ENCODE peak calls at places on chromosomes 6 and 20, in six cellular contexts. S is A549; U is RWPE1; D is WTC11; P is activated B cell treated with CpG ODN at 0.5 μM for 24 hours; F is CD8-positive, alpha-beta T cell. T is an unnamed sample.

GRCh38 chr20:36932476-36933426 is 18.8 kb downstream of the SAMHD1 start:
- DNase-seq in P (no peak), U (no peak), F (no peak), D (no peak), S (no peak), T (no peak)

GRCh38 chr6:90790058-90790457 is 203.2 kb upstream of the MAP3K7 start:
- DNase-seq in D (no peak), F (no peak), S (no peak), P (no peak), U (no peak), T (no peak)

GRCh38 chr20:11646359-11646758 is 271.3 kb upstream of the BTBD3 start:
- DNase-seq in S (peak; percentile 9), U (no peak), P (no peak), D (peak; percentile 15), F (no peak), T (no peak)

GRCh38 chr6:24283043-24283985 is 74.5 kb downstream of the DCDC2 start:
- DNase-seq in U (peak; percentile 79), F (no peak), D (peak; percentile 74), P (no peak), S (peak; percentile 90), T (no peak)

GRCh38 chr6:73451166-73452106 is 661 bp downstream of the CGAS start:
- DNase-seq in D (peak; percentile 59), F (peak; percentile 54), P (peak; percentile 54), U (peak; percentile 51), S (peak; percentile 58), T (peak; percentile 81)

GRCh38 chr6:53770690-53771320 is 24.0 kb upstream of the LRRC1 start:
- DNase-seq in S (no peak), U (peak; percentile 33), P (no peak), D (no peak), F (no peak), T (no peak)

GRCh38 chr6:53746442-53747103 is 48.2 kb upstream of the LRRC1 start:
- DNase-seq in S (no peak), D (no peak), F (no peak), P (no peak), U (peak; percentile 75), T (no peak)

GRCh38 chr6:13404115-13404891 is 76.0 kb upstream of the TBC1D7 start:
- DNase-seq in P (no peak), F (no peak), U (no peak), S (no peak), D (no peak), T (peak; percentile 59)

GRCh38 chr6:30614843-30615218 is 2.2 kb downstream of the PPP1R10 start:
- DNase-seq in P (peak; percentile 43), F (peak; percentile 93), S (peak; percentile 95), U (peak; percentile 86), D (peak; percentile 76), T (peak; percentile 90)

GRCh38 chr6:131400054-131400781 is 172.8 kb upstream of the ARG1 start:
- DNase-seq in U (peak; percentile 45), P (no peak), F (no peak), S (peak; percentile 63), D (no peak), T (no peak)

GRCh38 chr6:16320533-16321340 is 82.3 kb downstream of the GMPR start:
- DNase-seq in U (no peak), S (no peak), F (no peak), D (no peak), P (no peak), T (no peak)

GRCh38 chr20:57666106-57666833 is 43.5 kb downstream of the PMEPA1 start:
- DNase-seq in U (no peak), P (no peak), F (no peak), D (no peak), S (no peak), T (no peak)

GRCh38 chr6:146361367-146361924 is 182.2 kb upstream of the RAB32 start:
- DNase-seq in P (no peak), D (no peak), U (no peak), S (no peak), F (no peak), T (no peak)

GRCh38 chr6:81366970-81367369 is 385.5 kb downstream of the TENT5A start:
- DNase-seq in D (no peak), S (no peak), P (no peak), F (no peak), U (no peak), T (no peak)

GRCh38 chr6:109002100-109002697 is 92.4 kb downstream of the SESN1 start:
- DNase-seq in P (no peak), S (no peak), D (no peak), F (no peak), U (no peak), T (no peak)

GRCh38 chr6:160215232-160215631 is 43.4 kb downstream of the SLC22A2 start:
- DNase-seq in U (no peak), F (no peak), S (no peak), D (no peak), P (no peak), T (no peak)

GRCh38 chr6:26568601-26569432 is 27.9 kb upstream of the ABT1 start:
- DNase-seq in P (peak; percentile 98), F (peak; percentile 95), D (peak; percentile 98), U (peak; percentile 74), S (peak; percentile 93), T (peak; percentile 96)

GRCh38 chr6:63458480-63459115 is 113.7 kb upstream of the LOC128125822 start:
- DNase-seq in D (no peak), F (no peak), S (peak; percentile 83), P (no peak), U (no peak), T (no peak)

GRCh38 chr6:104459543-104459942 is 400.2 kb downstream of the HACE1 start:
- DNase-seq in S (no peak), F (no peak), U (no peak), D (no peak), P (no peak), T (no peak)

GRCh38 chr6:81834141-81834621 is 81.7 kb upstream of the TENT5A start:
- DNase-seq in U (no peak), F (no peak), S (peak; percentile 34), P (no peak), D (no peak), T (peak; percentile 83)

GRCh38 chr6:142155895-142156757 is 9.1 kb downstream of the VTA1 start:
- DNase-seq in F (no peak), U (peak; percentile 25), P (no peak), D (no peak), S (peak; percentile 26), T (no peak)

GRCh38 chr6:1840491-1841121 is 230.9 kb downstream of the FOXC1 start:
- DNase-seq in S (no peak), U (no peak), F (no peak), P (no peak), D (no peak), T (no peak)

GRCh38 chr6:81401970-81402690 is 350.4 kb downstream of the TENT5A start:
- DNase-seq in S (no peak), U (no peak), D (no peak), P (no peak), F (no peak), T (no peak)

GRCh38 chr6:14885471-14885987 is 360.3 kb upstream of the JARID2 start:
- DNase-seq in S (no peak), U (no peak), P (no peak), D (no peak), F (no peak), T (no peak)

GRCh38 chr6:95948324-95948723 is 67.5 kb upstream of the FUT9 start:
- DNase-seq in D (no peak), F (no peak), S (no peak), P (no peak), U (no peak), T (no peak)

GRCh38 chr6:118284736-118285360 is 263.2 kb upstream of the PLN start:
- DNase-seq in P (no peak), U (no peak), S (no peak), D (no peak), F (no peak), T (no peak)
- TF ChIP-seq CTCF in P (no peak), U (no peak), S (peak; percentile 35), D (no peak), F (no peak), T (no peak)

GRCh38 chr6:21085206-21085605 is 508.3 kb upstream of the SOX4 start:
- DNase-seq in P (no peak), F (no peak), S (no peak), D (no peak), U (no peak), T (no peak)

GRCh38 chr6:21079468-21080048 is 514.0 kb upstream of the SOX4 start:
- DNase-seq in F (no peak), D (no peak), S (no peak), P (no peak), U (no peak), T (no peak)

GRCh38 chr6:21083708-21084107 is 509.8 kb upstream of the SOX4 start:
- DNase-seq in U (no peak), F (no peak), P (no peak), D (no peak), S (no peak), T (no peak)

GRCh38 chr6:21080221-21080620 is 513.3 kb upstream of the SOX4 start:
- DNase-seq in U (no peak), F (no peak), S (no peak), P (no peak), D (no peak), T (no peak)

DNA sequence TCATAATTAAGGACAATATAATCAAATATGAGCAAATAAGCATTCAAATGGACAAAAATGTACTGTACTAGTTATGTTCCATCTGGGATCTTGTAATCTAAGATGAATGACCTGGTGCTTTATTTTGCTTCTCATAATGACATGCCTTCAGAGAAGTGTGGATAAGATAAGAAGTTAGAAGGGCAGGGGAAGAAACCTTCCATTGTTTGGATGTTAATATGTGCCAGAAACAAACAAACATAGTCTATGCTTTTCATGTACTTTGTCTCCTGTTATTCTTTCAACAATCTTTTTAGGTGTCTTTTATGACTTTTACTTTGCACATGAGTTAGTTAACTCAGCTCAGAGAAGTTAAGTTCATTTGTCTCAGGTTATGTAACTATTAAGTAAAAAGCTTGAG is 511.5 kb upstream of the SOX4 start:
- DNase-seq in F (no peak), S (no peak), U (no peak), P (no peak), D (no peak), T (no peak)
- TF ChIP-seq CTCF in F (no peak), S (no peak), U (no peak), P (no peak), D (no peak), T (no peak)

DNA sequence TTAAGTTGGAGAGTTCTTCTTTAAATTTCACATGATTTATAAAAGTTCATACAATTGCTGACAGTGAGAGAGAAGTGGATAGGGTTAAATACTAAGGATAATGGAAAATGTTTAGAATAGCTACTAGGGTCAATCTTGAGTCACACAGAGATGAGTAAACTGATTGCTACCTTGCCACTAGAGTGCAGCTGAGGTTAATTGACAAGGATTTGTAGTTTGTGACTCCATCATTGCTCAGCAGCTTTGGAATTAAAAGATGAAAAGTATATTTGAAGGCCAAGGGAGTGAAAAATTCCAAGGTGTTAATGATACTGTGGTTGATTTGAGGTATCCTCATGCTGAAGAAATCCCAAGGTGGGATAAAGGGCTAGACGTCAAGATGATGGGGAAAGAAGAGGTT is 524.0 kb downstream of the UTRN start:
- DNase-seq in S (peak; percentile 9), U (peak; percentile 44), F (no peak), D (no peak), P (no peak), T (no peak)
- TF ChIP-seq CTCF in S (no peak), U (no peak), F (no peak), D (no peak), P (no peak), T (no peak)

DNA sequence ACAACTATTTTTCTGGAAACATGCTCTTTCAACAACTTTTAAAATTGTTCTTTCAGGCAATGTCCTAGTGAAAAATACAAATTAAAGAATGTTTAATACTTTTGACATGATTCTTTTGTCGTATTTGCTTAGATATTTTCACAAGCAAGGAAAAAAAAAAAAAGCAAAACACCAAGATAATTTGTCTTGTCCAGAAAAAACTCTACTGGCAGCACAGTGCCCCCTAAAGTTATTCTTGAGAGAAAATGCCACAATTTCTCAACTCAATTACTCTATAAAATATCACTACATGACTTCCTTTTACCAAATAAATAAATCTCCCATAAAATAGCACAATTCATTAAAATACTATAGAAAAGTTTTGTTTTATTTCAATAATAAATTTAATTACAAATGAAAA is 652.5 kb upstream of the EPHA7 start:
- DNase-seq in D (no peak), U (no peak), P (no peak), S (peak; percentile 7), F (no peak), T (no peak)
- TF ChIP-seq CTCF in D (no peak), U (peak; percentile 15), P (no peak), S (peak; percentile 14), F (no peak), T (no peak)

T was measured in coronary artery.